ENCODE peak calls at places on chromosomes 13 and 19, in ten cellular contexts. One of them, this sample, is unnamed.

GRCh38 chr19:56837492-56837891 is 3.0 kb downstream of the PEG3 start:
- DNase-seq in PC-9: no peak
- DNase-seq in small intestine: no peak
- DNase-seq in OCI-LY7: no peak
- DNase-seq in HepG2: peak; percentile 28
- DNase-seq in heart left ventricle: peak; percentile 81
- DNase-seq in psoas muscle: peak; percentile 81
- DNase-seq in IMR-90: no peak
- DNase-seq in A673: peak; percentile 83
- DNase-seq in Peyer's patch: no peak
- DNase-seq in this sample: no peak

GRCh38 chr13:42699922-42700321 is 81.5 kb upstream of the FAM216B start:
- DNase-seq in PC-9: no peak
- DNase-seq in small intestine: no peak
- DNase-seq in OCI-LY7: no peak
- DNase-seq in HepG2: no peak
- DNase-seq in heart left ventricle: no peak
- DNase-seq in psoas muscle: no peak
- DNase-seq in IMR-90: no peak
- DNase-seq in A673: no peak
- DNase-seq in Peyer's patch: no peak
- DNase-seq in this sample: no peak

GRCh38 chr19:55657004-55657747 is 2.3 kb downstream of the U2AF2 start:
- DNase-seq in PC-9: peak; percentile 41
- DNase-seq in small intestine: peak; percentile 49
- DNase-seq in OCI-LY7: no peak
- DNase-seq in HepG2: no peak
- DNase-seq in heart left ventricle: no peak
- DNase-seq in psoas muscle: no peak
- DNase-seq in IMR-90: no peak
- DNase-seq in A673: no peak
- DNase-seq in Peyer's patch: no peak
- DNase-seq in this sample: no peak

GRCh38 chr13:93529961-93530360 is 303.4 kb downstream of the GPC6 start:
- DNase-seq in PC-9: no peak
- DNase-seq in small intestine: no peak
- DNase-seq in OCI-LY7: no peak
- DNase-seq in HepG2: no peak
- DNase-seq in heart left ventricle: no peak
- DNase-seq in psoas muscle: no peak
- DNase-seq in IMR-90: peak; percentile 50
- DNase-seq in A673: no peak
- DNase-seq in Peyer's patch: no peak
- DNase-seq in this sample: no peak

GRCh38 chr19:41575998-41576397 is at the start of gene CEACAM21:
- DNase-seq in PC-9: no peak
- DNase-seq in small intestine: peak; percentile 35
- DNase-seq in OCI-LY7: peak; percentile 69
- DNase-seq in HepG2: no peak
- DNase-seq in heart left ventricle: peak; percentile 64
- DNase-seq in psoas muscle: peak; percentile 64
- DNase-seq in IMR-90: no peak
- DNase-seq in A673: peak; percentile 65
- DNase-seq in Peyer's patch: no peak
- DNase-seq in this sample: peak; percentile 31

GRCh38 chr13:93227906-93228801 is 1.5 kb downstream of the GPC6 start:
- DNase-seq in PC-9: no peak
- DNase-seq in small intestine: no peak
- DNase-seq in OCI-LY7: no peak
- DNase-seq in HepG2: peak; percentile 80
- DNase-seq in heart left ventricle: peak; percentile 47
- DNase-seq in psoas muscle: peak; percentile 66
- DNase-seq in IMR-90: peak; percentile 87
- DNase-seq in A673: peak; percentile 95
- DNase-seq in Peyer's patch: no peak
- DNase-seq in this sample: no peak

GRCh38 chr13:101757446-101758039 is 305.1 kb downstream of the ITGBL1 start:
- DNase-seq in PC-9: peak; percentile 58
- DNase-seq in small intestine: peak; percentile 5
- DNase-seq in OCI-LY7: peak; percentile 7
- DNase-seq in HepG2: no peak
- DNase-seq in heart left ventricle: no peak
- DNase-seq in psoas muscle: no peak
- DNase-seq in IMR-90: peak; percentile 50
- DNase-seq in A673: peak; percentile 69
- DNase-seq in Peyer's patch: no peak
- DNase-seq in this sample: peak; percentile 32

GRCh38 chr19:44939668-44940067 is 2.4 kb upstream of the APOC4 start:
- DNase-seq in PC-9: peak; percentile 49
- DNase-seq in small intestine: no peak
- DNase-seq in OCI-LY7: no peak
- DNase-seq in HepG2: peak; percentile 83
- DNase-seq in heart left ventricle: no peak
- DNase-seq in psoas muscle: no peak
- DNase-seq in IMR-90: no peak
- DNase-seq in A673: no peak
- DNase-seq in Peyer's patch: no peak
- DNase-seq in this sample: no peak

GRCh38 chr13:49587311-49587847 is 2.0 kb upstream of the RCBTB1 start:
- DNase-seq in PC-9: peak; percentile 58
- DNase-seq in small intestine: no peak
- DNase-seq in OCI-LY7: no peak
- DNase-seq in HepG2: peak; percentile 80
- DNase-seq in heart left ventricle: no peak
- DNase-seq in psoas muscle: no peak
- DNase-seq in IMR-90: peak; percentile 67
- DNase-seq in A673: no peak
- DNase-seq in Peyer's patch: no peak
- DNase-seq in this sample: no peak

GRCh38 chr13:79637086-79637763 is 156.3 kb downstream of the NDFIP2 start:
- DNase-seq in PC-9: no peak
- DNase-seq in small intestine: no peak
- DNase-seq in OCI-LY7: no peak
- DNase-seq in HepG2: no peak
- DNase-seq in heart left ventricle: peak; percentile 76
- DNase-seq in psoas muscle: peak; percentile 84
- DNase-seq in IMR-90: no peak
- DNase-seq in A673: peak; percentile 4
- DNase-seq in Peyer's patch: no peak
- DNase-seq in this sample: no peak

GRCh38 chr19:44757735-44758505 is 9.4 kb downstream of the BCL3 start:
- DNase-seq in PC-9: no peak
- DNase-seq in small intestine: no peak
- DNase-seq in OCI-LY7: no peak
- DNase-seq in HepG2: no peak
- DNase-seq in heart left ventricle: peak; percentile 87
- DNase-seq in psoas muscle: peak; percentile 87
- DNase-seq in IMR-90: peak; percentile 63
- DNase-seq in A673: peak; percentile 57
- DNase-seq in Peyer's patch: no peak
- DNase-seq in this sample: no peak

GRCh38 chr19:29650988-29651387 is 14.3 kb upstream of the PLEKHF1 start:
- DNase-seq in PC-9: no peak
- DNase-seq in small intestine: no peak
- DNase-seq in OCI-LY7: no peak
- DNase-seq in HepG2: no peak
- DNase-seq in heart left ventricle: no peak
- DNase-seq in psoas muscle: no peak
- DNase-seq in IMR-90: no peak
- DNase-seq in A673: no peak
- DNase-seq in Peyer's patch: no peak
- DNase-seq in this sample: no peak

GRCh38 chr13:102440259-102440936 is 38.5 kb upstream of the FGF14 start:
- DNase-seq in PC-9: no peak
- DNase-seq in small intestine: no peak
- DNase-seq in OCI-LY7: peak; percentile 51
- DNase-seq in HepG2: no peak
- DNase-seq in heart left ventricle: no peak
- DNase-seq in psoas muscle: no peak
- DNase-seq in IMR-90: no peak
- DNase-seq in A673: no peak
- DNase-seq in Peyer's patch: no peak
- DNase-seq in this sample: no peak

GRCh38 chr13:97944396-97945029 is 9.0 kb upstream of the IPO5 start:
- DNase-seq in PC-9: no peak
- DNase-seq in small intestine: no peak
- DNase-seq in OCI-LY7: no peak
- DNase-seq in HepG2: no peak
- DNase-seq in heart left ventricle: no peak
- DNase-seq in psoas muscle: no peak
- DNase-seq in IMR-90: peak; percentile 62
- DNase-seq in A673: peak; percentile 86
- DNase-seq in Peyer's patch: no peak
- DNase-seq in this sample: no peak

GRCh38 chr19:10292206-10292788 is 2.5 kb downstream of the ICAM5 start:
- DNase-seq in PC-9: no peak
- DNase-seq in small intestine: peak; percentile 79
- DNase-seq in OCI-LY7: peak; percentile 81
- DNase-seq in HepG2: peak; percentile 27
- DNase-seq in heart left ventricle: peak; percentile 70
- DNase-seq in psoas muscle: peak; percentile 85
- DNase-seq in IMR-90: peak; percentile 78
- DNase-seq in A673: peak; percentile 88
- DNase-seq in Peyer's patch: peak; percentile 90
- DNase-seq in this sample: peak; percentile 64

GRCh38 chr13:80338781-80339577 is 1.9 kb downstream of the SPRY2 start:
- DNase-seq in PC-9: peak; percentile 51
- DNase-seq in small intestine: peak; percentile 55
- DNase-seq in OCI-LY7: no peak
- DNase-seq in HepG2: peak; percentile 23
- DNase-seq in heart left ventricle: peak; percentile 83
- DNase-seq in psoas muscle: peak; percentile 89
- DNase-seq in IMR-90: peak; percentile 88
- DNase-seq in A673: peak; percentile 52
- DNase-seq in Peyer's patch: peak; percentile 76
- DNase-seq in this sample: no peak

GRCh38 chr19:12346896-12347295 is 13.5 kb upstream of the ZNF563 start:
- DNase-seq in PC-9: no peak
- DNase-seq in small intestine: peak; percentile 24
- DNase-seq in OCI-LY7: peak; percentile 60
- DNase-seq in HepG2: peak; percentile 58
- DNase-seq in heart left ventricle: no peak
- DNase-seq in psoas muscle: no peak
- DNase-seq in IMR-90: no peak
- DNase-seq in A673: no peak
- DNase-seq in Peyer's patch: no peak
- DNase-seq in this sample: no peak

GRCh38 chr19:45508931-45509691 is 1.8 kb downstream of the VASP start:
- DNase-seq in PC-9: peak; percentile 50
- DNase-seq in small intestine: peak; percentile 60
- DNase-seq in OCI-LY7: peak; percentile 75
- DNase-seq in HepG2: peak; percentile 63
- DNase-seq in heart left ventricle: peak; percentile 90
- DNase-seq in psoas muscle: peak; percentile 84
- DNase-seq in IMR-90: peak; percentile 66
- DNase-seq in A673: peak; percentile 77
- DNase-seq in Peyer's patch: peak; percentile 80
- DNase-seq in this sample: no peak

GRCh38 chr19:6062961-6063575 is 47.2 kb downstream of the RFX2 start:
- DNase-seq in PC-9: no peak
- DNase-seq in small intestine: no peak
- DNase-seq in OCI-LY7: no peak
- DNase-seq in HepG2: no peak
- DNase-seq in heart left ventricle: peak; percentile 17
- DNase-seq in psoas muscle: no peak
- DNase-seq in IMR-90: no peak
- DNase-seq in A673: no peak
- DNase-seq in Peyer's patch: no peak
- DNase-seq in this sample: no peak
- H3K4me1 ChIP-seq in PC-9: peaks cover 76% of the 10 kb centered on the region
- H3K4me1 ChIP-seq in small intestine: peaks cover 10% of the 10 kb centered on the region
- H3K4me1 ChIP-seq in OCI-LY7: no peaks in the 10 kb centered on the region
- H3K4me1 ChIP-seq in HepG2: peaks cover 40% of the 10 kb centered on the region
- H3K4me1 ChIP-seq in heart left ventricle: peaks cover 39% of the 10 kb centered on the region
- H3K4me1 ChIP-seq in psoas muscle: peaks cover 14% of the 10 kb centered on the region
- H3K4me1 ChIP-seq in IMR-90: peaks cover 21% of the 10 kb centered on the region
- H3K4me1 ChIP-seq in A673: peaks cover 10% of the 10 kb centered on the region
- H3K4me1 ChIP-seq in Peyer's patch: peaks cover under 1% of the 10 kb centered on the region
- H3K4me1 ChIP-seq in this sample: peaks cover 46% of the 10 kb centered on the region

DNA sequence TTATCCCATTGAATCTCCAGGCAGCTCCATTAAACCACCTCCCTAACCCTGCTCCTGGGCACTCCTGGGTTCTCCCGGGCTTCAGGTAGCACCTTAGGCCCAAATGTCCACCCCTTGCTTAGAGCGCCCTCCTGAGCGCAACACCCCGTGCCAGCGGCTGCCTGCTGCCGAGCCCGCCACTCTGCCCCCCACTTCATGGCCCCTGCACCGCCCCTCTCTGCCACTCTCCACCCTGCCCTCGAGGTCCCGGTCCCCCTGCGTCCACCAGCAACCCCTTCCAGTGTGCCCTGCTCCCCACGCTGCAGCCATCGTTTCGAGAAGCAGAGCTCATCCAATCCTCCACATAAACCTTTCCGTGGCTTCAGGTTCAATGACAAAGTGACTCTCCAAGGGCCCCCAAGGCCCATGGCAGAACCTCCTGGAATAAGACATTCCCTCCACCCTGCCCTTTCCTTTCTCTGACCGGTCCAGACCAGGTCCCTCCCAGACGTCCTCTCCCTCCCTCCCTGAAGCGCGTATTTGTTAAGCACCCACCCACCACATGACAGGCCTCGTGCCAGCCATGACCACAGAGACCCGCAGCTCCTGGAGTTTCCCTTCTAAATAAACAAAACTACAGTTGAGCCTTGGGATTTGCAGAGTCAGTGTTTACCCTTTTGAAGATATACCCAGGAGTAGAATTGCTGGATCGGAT is 66.6 kb downstream of the ARHGEF18 start:
- DNase-seq in PC-9: no peak
- DNase-seq in small intestine: no peak
- DNase-seq in OCI-LY7: no peak
- DNase-seq in HepG2: peak; percentile 74
- DNase-seq in heart left ventricle: no peak
- DNase-seq in psoas muscle: no peak
- DNase-seq in IMR-90: peak; percentile 86
- DNase-seq in A673: no peak
- DNase-seq in Peyer's patch: no peak
- DNase-seq in this sample: no peak
- H3K27ac ChIP-seq in PC-9: no peak overlapping the region
- H3K27ac ChIP-seq in small intestine: no peak overlapping the region
- H3K27ac ChIP-seq in OCI-LY7: no peak overlapping the region
- H3K27ac ChIP-seq in HepG2: peak overlapping the region; percentile 61
- H3K27ac ChIP-seq in heart left ventricle: no peak overlapping the region
- H3K27ac ChIP-seq in psoas muscle: no peak overlapping the region
- H3K27ac ChIP-seq in IMR-90: no peak overlapping the region
- H3K27ac ChIP-seq in A673: no peak overlapping the region
- H3K27ac ChIP-seq in Peyer's patch: no peak overlapping the region
- H3K27ac ChIP-seq in this sample: no peak overlapping the region

GRCh38 chr13:112711528-112712265 is 21.9 kb downstream of the ATP11A start:
- DNase-seq in PC-9: peak; percentile 97
- DNase-seq in small intestine: peak; percentile 98
- DNase-seq in OCI-LY7: no peak
- DNase-seq in HepG2: peak; percentile 76
- DNase-seq in heart left ventricle: peak; percentile 83
- DNase-seq in psoas muscle: peak; percentile 87
- DNase-seq in IMR-90: peak; percentile 98
- DNase-seq in A673: peak; percentile 75
- DNase-seq in Peyer's patch: peak; percentile 81
- DNase-seq in this sample: no peak
- H3K4me1 ChIP-seq in PC-9: peaks cover 51% of the 10 kb centered on the region
- H3K4me1 ChIP-seq in small intestine: no peaks in the 10 kb centered on the region
- H3K4me1 ChIP-seq in OCI-LY7: no peaks in the 10 kb centered on the region
- H3K4me1 ChIP-seq in HepG2: peaks cover 67% of the 10 kb centered on the region
- H3K4me1 ChIP-seq in heart left ventricle: peaks cover 40% of the 10 kb centered on the region
- H3K4me1 ChIP-seq in psoas muscle: peaks cover 17% of the 10 kb centered on the region
- H3K4me1 ChIP-seq in IMR-90: peaks cover 18% of the 10 kb centered on the region
- H3K4me1 ChIP-seq in A673: peaks cover 7% of the 10 kb centered on the region
- H3K4me1 ChIP-seq in Peyer's patch: no peaks in the 10 kb centered on the region
- H3K4me1 ChIP-seq in this sample: peaks cover 6% of the 10 kb centered on the region

GRCh38 chr13:87925006-87925405 is 253.8 kb downstream of the SLITRK5 start:
- DNase-seq in PC-9: no peak
- DNase-seq in small intestine: no peak
- DNase-seq in OCI-LY7: no peak
- DNase-seq in HepG2: no peak
- DNase-seq in heart left ventricle: no peak
- DNase-seq in psoas muscle: no peak
- DNase-seq in IMR-90: no peak
- DNase-seq in A673: no peak
- DNase-seq in Peyer's patch: no peak
- DNase-seq in this sample: no peak
- H3K27ac ChIP-seq in PC-9: no peak overlapping the region
- H3K27ac ChIP-seq in small intestine: no peak overlapping the region
- H3K27ac ChIP-seq in OCI-LY7: no peak overlapping the region
- H3K27ac ChIP-seq in HepG2: no peak overlapping the region
- H3K27ac ChIP-seq in heart left ventricle: no peak overlapping the region
- H3K27ac ChIP-seq in psoas muscle: no peak overlapping the region
- H3K27ac ChIP-seq in IMR-90: no peak overlapping the region
- H3K27ac ChIP-seq in A673: no peak overlapping the region
- H3K27ac ChIP-seq in Peyer's patch: no peak overlapping the region
- H3K27ac ChIP-seq in this sample: no peak overlapping the region